ENCODE peak calls at places on chromosome 21, in four cellular contexts. One of them, this sample, is unnamed.

GRCh38 chr21:45295576-45296365 is 8.1 kb upstream of the POFUT2 start:
- DNase-seq in CD8-positive, alpha-beta T cell: no peak
- DNase-seq in BE2C: no peak
- DNase-seq in AG10803: peak; percentile 82
- DNase-seq in this sample: no peak

GRCh38 chr21:43869486-43870325 is 4.7 kb downstream of the AGPAT3 start:
- DNase-seq in CD8-positive, alpha-beta T cell: no peak
- DNase-seq in BE2C: no peak
- DNase-seq in AG10803: no peak
- DNase-seq in this sample: no peak

GRCh38 chr21:35563885-35564451 is 496.4 kb downstream of the SETD4 start:
- DNase-seq in CD8-positive, alpha-beta T cell: no peak
- DNase-seq in BE2C: no peak
- DNase-seq in AG10803: peak; percentile 99
- DNase-seq in this sample: no peak

GRCh38 chr21:41760411-41760810 is 6.4 kb downstream of the RIPK4 start:
- DNase-seq in CD8-positive, alpha-beta T cell: no peak
- DNase-seq in BE2C: no peak
- DNase-seq in AG10803: no peak
- DNase-seq in this sample: no peak

GRCh38 chr21:44366586-44367211 is 13.3 kb downstream of the TRPM2 start:
- DNase-seq in CD8-positive, alpha-beta T cell: no peak
- DNase-seq in BE2C: no peak
- DNase-seq in AG10803: no peak
- DNase-seq in this sample: no peak

GRCh38 chr21:42103843-42104242 is 32.7 kb downstream of the UMODL1 start:
- DNase-seq in CD8-positive, alpha-beta T cell: no peak
- DNase-seq in BE2C: no peak
- DNase-seq in AG10803: no peak
- DNase-seq in this sample: no peak

GRCh38 chr21:46255166-46255565 is 26.6 kb upstream of the LSS start:
- DNase-seq in CD8-positive, alpha-beta T cell: no peak
- DNase-seq in BE2C: no peak
- DNase-seq in AG10803: no peak
- DNase-seq in this sample: no peak

GRCh38 chr21:35002879-35003722 is 46.0 kb downstream of the RUNX1 start:
- DNase-seq in CD8-positive, alpha-beta T cell: no peak
- DNase-seq in BE2C: no peak
- DNase-seq in AG10803: peak; percentile 75
- DNase-seq in this sample: no peak

GRCh38 chr21:41651396-41651795 is 115.5 kb downstream of the RIPK4 start:
- DNase-seq in CD8-positive, alpha-beta T cell: no peak
- DNase-seq in BE2C: no peak
- DNase-seq in AG10803: no peak
- DNase-seq in this sample: no peak

GRCh38 chr21:44971672-44971995 is 31.8 kb downstream of the SLX9 start:
- DNase-seq in CD8-positive, alpha-beta T cell: no peak
- DNase-seq in BE2C: no peak
- DNase-seq in AG10803: no peak
- DNase-seq in this sample: no peak

GRCh38 chr21:39282911-39283310 is 30.5 kb downstream of the BRWD1 start:
- DNase-seq in CD8-positive, alpha-beta T cell: no peak
- DNase-seq in BE2C: no peak
- DNase-seq in AG10803: no peak
- DNase-seq in this sample: no peak

GRCh38 chr21:43280949-43281633 is 112.3 kb downstream of the CRYAA start:
- DNase-seq in CD8-positive, alpha-beta T cell: no peak
- DNase-seq in BE2C: peak; percentile 16
- DNase-seq in AG10803: no peak
- DNase-seq in this sample: no peak

GRCh38 chr21:34871026-34871908 is 177.8 kb downstream of the RUNX1 start:
- DNase-seq in CD8-positive, alpha-beta T cell: no peak
- DNase-seq in BE2C: no peak
- DNase-seq in AG10803: no peak
- DNase-seq in this sample: no peak

GRCh38 chr21:34836933-34837505 is 168.2 kb downstream of the CLIC6 start:
- DNase-seq in CD8-positive, alpha-beta T cell: no peak
- DNase-seq in BE2C: no peak
- DNase-seq in AG10803: no peak
- DNase-seq in this sample: no peak

GRCh38 chr21:38577887-38578286 is 79.6 kb upstream of the ERG start:
- DNase-seq in CD8-positive, alpha-beta T cell: no peak
- DNase-seq in BE2C: no peak
- DNase-seq in AG10803: no peak
- DNase-seq in this sample: no peak

GRCh38 chr21:42041711-42042110 is 29.4 kb upstream of the UMODL1 start:
- DNase-seq in CD8-positive, alpha-beta T cell: no peak
- DNase-seq in BE2C: no peak
- DNase-seq in AG10803: no peak
- DNase-seq in this sample: no peak

GRCh38 chr21:45985471-45986315 is 4.1 kb downstream of the COL6A1 start:
- DNase-seq in CD8-positive, alpha-beta T cell: no peak
- DNase-seq in BE2C: no peak
- DNase-seq in AG10803: no peak
- DNase-seq in this sample: no peak

GRCh38 chr21:35063428-35064172 is 14.5 kb upstream of the RUNX1 start:
- DNase-seq in CD8-positive, alpha-beta T cell: no peak
- DNase-seq in BE2C: no peak
- DNase-seq in AG10803: no peak
- DNase-seq in this sample: no peak

GRCh38 chr21:38505654-38506523 is 7.6 kb upstream of the ERG start:
- DNase-seq in CD8-positive, alpha-beta T cell: no peak
- DNase-seq in BE2C: peak; percentile 21
- DNase-seq in AG10803: peak; percentile 74
- DNase-seq in this sample: peak; percentile 32

GRCh38 chr21:43355196-43355924 is 71.6 kb downstream of the SIK1 start:
- DNase-seq in CD8-positive, alpha-beta T cell: no peak
- DNase-seq in BE2C: peak; percentile 49
- DNase-seq in AG10803: no peak
- DNase-seq in this sample: no peak

GRCh38 chr21:33434770-33435360 is 31.7 kb downstream of the IFNGR2 start:
- DNase-seq in CD8-positive, alpha-beta T cell: no peak
- DNase-seq in BE2C: no peak
- DNase-seq in AG10803: peak; percentile 87
- DNase-seq in this sample: peak; percentile 84

GRCh38 chr21:33433001-33433400 is 29.8 kb downstream of the IFNGR2 start:
- DNase-seq in CD8-positive, alpha-beta T cell: no peak
- DNase-seq in BE2C: no peak
- DNase-seq in AG10803: no peak
- DNase-seq in this sample: no peak

GRCh38 chr21:33441489-33442477 is 38.0 kb downstream of the TMEM50B start:
- DNase-seq in CD8-positive, alpha-beta T cell: no peak
- DNase-seq in BE2C: peak; percentile 44
- DNase-seq in AG10803: peak; percentile 84
- DNase-seq in this sample: peak; percentile 62

GRCh38 chr21:33433425-33434114 is 30.4 kb downstream of the IFNGR2 start:
- DNase-seq in CD8-positive, alpha-beta T cell: no peak
- DNase-seq in BE2C: no peak
- DNase-seq in AG10803: no peak
- DNase-seq in this sample: no peak

GRCh38 chr21:33437140-33437539 is 33.9 kb downstream of the IFNGR2 start:
- DNase-seq in CD8-positive, alpha-beta T cell: no peak
- DNase-seq in BE2C: no peak
- DNase-seq in AG10803: no peak
- DNase-seq in this sample: no peak
- TF ChIP-seq CTCF in CD8-positive, alpha-beta T cell: no peak
- TF ChIP-seq CTCF in BE2C: no peak
- TF ChIP-seq CTCF in AG10803: no peak
- TF ChIP-seq CTCF in this sample: no peak

DNA sequence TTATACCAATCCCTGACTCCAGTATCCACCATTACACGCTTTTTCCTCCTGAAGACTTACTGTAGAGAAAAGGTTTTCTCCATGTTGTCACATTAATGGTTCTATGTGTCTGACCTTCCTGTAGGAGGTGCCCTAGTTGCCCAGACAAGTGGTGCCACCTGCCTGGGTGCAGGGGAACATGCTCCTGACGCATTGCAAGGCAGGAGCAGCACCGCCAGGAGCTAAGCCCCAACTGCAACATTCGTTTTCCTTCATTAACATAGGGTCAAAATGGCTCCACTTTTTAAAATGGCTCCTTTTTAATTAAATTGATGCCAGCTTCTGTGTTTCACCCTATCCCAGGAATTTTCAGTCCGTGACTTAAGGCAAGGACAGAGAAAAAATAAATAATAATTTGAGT is 220.1 kb upstream of the SAMSN1 start:
- DNase-seq in CD8-positive, alpha-beta T cell: no peak
- DNase-seq in BE2C: no peak
- DNase-seq in AG10803: no peak
- DNase-seq in this sample: no peak
- TF ChIP-seq CTCF in CD8-positive, alpha-beta T cell: no peak
- TF ChIP-seq CTCF in BE2C: peak; percentile 17
- TF ChIP-seq CTCF in AG10803: no peak
- TF ChIP-seq CTCF in this sample: no peak

DNA sequence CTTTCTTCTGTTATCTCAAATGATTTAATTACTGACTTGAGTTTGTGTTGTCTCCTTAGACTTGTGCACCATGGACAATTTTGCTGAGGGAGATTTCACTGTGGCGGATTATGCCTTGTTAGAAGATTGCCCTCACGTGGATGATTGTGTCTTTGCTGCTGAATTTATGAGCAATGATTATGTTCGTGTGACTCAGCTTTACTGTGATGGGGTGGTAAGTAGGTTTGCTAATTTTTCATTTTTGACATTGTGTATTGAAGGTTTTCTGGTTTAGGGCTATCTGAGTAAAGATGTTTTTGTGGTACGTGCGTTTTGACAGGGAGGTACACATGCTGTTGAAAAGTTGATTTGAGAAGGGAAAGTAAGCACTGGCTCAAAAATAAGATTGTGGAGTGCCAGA is 14.1 kb downstream of the TTC3 start:
- DNase-seq in CD8-positive, alpha-beta T cell: no peak
- DNase-seq in BE2C: peak; percentile 34
- DNase-seq in AG10803: peak; percentile 57
- DNase-seq in this sample: no peak
- TF ChIP-seq CTCF in CD8-positive, alpha-beta T cell: peak; percentile 21
- TF ChIP-seq CTCF in BE2C: peak; percentile 69
- TF ChIP-seq CTCF in AG10803: peak; percentile 54
- TF ChIP-seq CTCF in this sample: no peak

GRCh38 chr21:32482565-32483292 is 70.2 kb downstream of the EVA1C start:
- DNase-seq in CD8-positive, alpha-beta T cell: no peak
- DNase-seq in BE2C: no peak
- DNase-seq in AG10803: no peak
- DNase-seq in this sample: no peak
- TF ChIP-seq CTCF in CD8-positive, alpha-beta T cell: no peak
- TF ChIP-seq CTCF in BE2C: no peak
- TF ChIP-seq CTCF in AG10803: no peak
- TF ChIP-seq CTCF in this sample: no peak

GRCh38 chr21:37348664-37349063 is 17.9 kb upstream of the DYRK1A start:
- DNase-seq in CD8-positive, alpha-beta T cell: no peak
- DNase-seq in BE2C: no peak
- DNase-seq in AG10803: no peak
- DNase-seq in this sample: no peak
- TF ChIP-seq CTCF in CD8-positive, alpha-beta T cell: no peak
- TF ChIP-seq CTCF in BE2C: no peak
- TF ChIP-seq CTCF in AG10803: no peak
- TF ChIP-seq CTCF in this sample: no peak

DNA sequence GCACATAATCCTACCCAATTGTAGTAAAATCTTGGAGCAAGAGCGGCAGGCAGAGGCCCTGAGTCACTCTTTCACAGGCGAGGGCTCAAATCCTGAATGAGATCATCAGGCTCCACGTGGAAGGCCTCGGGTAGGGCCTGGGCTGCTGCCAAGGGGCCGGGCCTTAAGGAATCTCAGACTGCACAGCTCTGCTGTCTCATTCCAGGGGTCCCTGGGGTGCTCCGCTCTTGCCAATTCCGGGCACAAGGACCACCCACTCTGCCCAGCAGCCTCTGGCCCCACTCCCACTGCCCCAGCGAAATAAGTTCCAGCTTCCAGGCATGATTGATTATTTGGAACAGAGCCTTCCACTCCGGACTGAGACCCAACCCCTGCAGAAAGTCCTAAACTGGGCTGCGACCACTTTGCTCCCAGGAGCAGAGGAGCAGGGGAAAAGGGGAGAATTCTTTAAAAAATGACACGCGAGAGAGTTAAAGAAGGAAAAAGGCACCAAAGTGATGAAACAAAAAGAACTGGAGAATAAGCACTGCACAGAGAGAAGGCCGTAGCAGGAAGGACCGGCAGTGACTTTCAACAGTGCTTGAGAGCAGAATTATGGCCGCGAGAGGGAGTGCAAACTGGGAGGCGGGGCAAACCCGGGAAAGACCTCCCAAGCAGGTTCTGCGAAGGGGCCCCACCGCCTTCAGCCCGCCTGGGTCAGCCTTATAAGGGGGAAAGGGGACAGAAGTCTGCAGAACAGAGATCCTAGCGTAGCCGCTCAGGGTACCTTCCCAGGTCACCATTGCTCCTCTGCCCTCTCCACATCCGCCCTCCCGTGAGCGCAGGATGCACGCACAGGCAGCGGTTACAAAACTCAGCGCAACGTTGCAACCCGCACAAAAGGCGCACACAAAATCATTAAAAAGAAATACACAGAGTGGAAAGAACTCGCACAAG is 2.0 kb downstream of the ADAMTS1 start:
- DNase-seq in CD8-positive, alpha-beta T cell: no peak
- DNase-seq in BE2C: peak; percentile 95
- DNase-seq in AG10803: peak; percentile 95
- DNase-seq in this sample: no peak
- TF ChIP-seq CTCF in CD8-positive, alpha-beta T cell: no peak
- TF ChIP-seq CTCF in BE2C: peak; percentile 48
- TF ChIP-seq CTCF in AG10803: peak; percentile 41
- TF ChIP-seq CTCF in this sample: no peak